ENCODE peak calls at places on chromosomes 4 and X, in six cellular contexts. H is testis, T is prostate gland, Y is gastrocnemius medialis, U is adrenal gland, S is right lobe of liver. J is an unnamed sample.
A peak's percentile ranks its signal among the peaks of the same experiment; 100 is the strongest.

GRCh38 chr4:147790412-147790811 is 58.5 kb downstream of the ARHGAP10 start:
- DNase-seq in U (no peak), S (no peak), T (no peak), Y (no peak), H (no peak), J (no peak)

GRCh38 chr4:39812500-39812899 is 114.6 kb downstream of the UBE2K start:
- DNase-seq in Y (no peak), T (no peak), H (no peak), S (no peak), U (no peak), J (no peak)

GRCh38 chr4:18111100-18111499 is 89.5 kb upstream of the LCORL start:
- DNase-seq in H (no peak), U (no peak), S (no peak), Y (no peak), T (no peak), J (no peak)

GRCh38 chr4:15021301-15021700 is 19.0 kb downstream of the CPEB2 start:
- DNase-seq in U (no peak), H (no peak), Y (no peak), S (no peak), T (no peak), J (no peak)

GRCh38 chr4:76752911-76753494 is 144.9 kb downstream of the SOWAHB start:
- DNase-seq in T (no peak), H (no peak), S (no peak), Y (no peak), U (peak; percentile 62), J (no peak)

GRCh38 chr4:6532102-6532501 is 42.9 kb upstream of the MAN2B2 start:
- DNase-seq in T (no peak), S (no peak), H (no peak), U (no peak), Y (no peak), J (no peak)

GRCh38 chrX:45110494-45110893 is 90.2 kb downstream of the DIPK2B start:
- DNase-seq in H (no peak), S (no peak), Y (no peak), T (no peak), U (no peak), J (no peak)

GRCh38 chrX:71911023-71911730 is 532 bp downstream of the NHSL2 start:
- DNase-seq in T (no peak), U (no peak), S (no peak), H (peak; percentile 25), Y (no peak), J (no peak)

GRCh38 chr4:179586460-179586859 is 2144.2 kb upstream of the AGA start:
- DNase-seq in Y (no peak), T (no peak), S (no peak), U (no peak), H (no peak), J (no peak)

GRCh38 chrX:323721-324628 is 5.4 kb upstream of the GTPBP6 start:
- DNase-seq in U (peak; percentile 76), H (peak; percentile 52), T (no peak), S (peak; percentile 70), Y (peak; percentile 25), J (no peak)

DNA sequence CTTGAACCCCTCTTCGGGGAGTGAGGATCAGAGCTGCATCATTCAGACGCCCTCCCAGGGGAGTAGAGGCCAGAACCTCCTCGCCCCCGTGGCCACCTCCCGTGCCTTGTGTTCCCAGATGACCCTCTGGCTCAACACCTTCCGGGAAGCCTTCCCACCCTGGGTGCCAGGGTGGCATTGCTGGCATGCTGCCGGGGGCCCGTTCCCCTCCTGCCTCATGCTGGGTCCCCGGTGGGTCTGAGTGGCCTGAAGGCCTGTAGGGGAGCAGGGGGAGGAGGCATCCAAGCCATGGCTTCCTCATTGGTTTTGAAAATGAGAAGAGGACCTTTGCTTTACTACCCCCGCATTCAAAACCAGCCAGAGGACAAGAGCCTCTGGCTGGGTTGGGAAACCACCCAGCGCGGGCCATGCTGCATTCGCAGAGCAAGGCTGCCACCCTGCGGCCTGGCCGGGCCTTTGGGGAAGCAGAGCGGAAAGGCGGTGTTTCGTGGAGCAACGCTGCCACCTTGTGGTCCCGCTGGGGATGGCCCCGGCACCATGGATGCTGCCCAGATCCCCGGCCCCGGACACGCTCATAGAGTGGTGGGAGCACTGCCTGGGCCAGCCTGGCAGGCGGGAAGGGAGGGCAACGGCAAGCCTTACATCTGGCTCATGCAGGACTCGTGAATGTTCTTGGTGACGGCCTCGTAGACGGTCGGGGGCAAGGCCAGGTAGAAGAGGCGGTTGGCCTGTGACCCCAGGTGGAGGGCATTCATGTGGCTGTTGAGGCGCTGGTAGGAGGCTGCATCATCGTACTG is 11.9 kb downstream of the G6PD start:
- DNase-seq in T (peak; percentile 75), U (peak; percentile 92), S (peak; percentile 93), Y (peak; percentile 60), H (peak; percentile 85), J (peak; percentile 70)
- TF ChIP-seq POLR2A in T (no peak), U (no peak), S (no peak), Y (no peak), H (no peak), J (no peak)

GRCh38 chrX:43559643-43560042 is 96.5 kb upstream of the MAOA start:
- DNase-seq in Y (no peak), H (peak; percentile 38), T (peak; percentile 33), S (no peak), U (peak; percentile 19), J (peak; percentile 19)
- TF ChIP-seq CTCF in Y (peak; percentile 53), H (peak; percentile 27), T (peak; percentile 36), S (peak; percentile 52), U (peak; percentile 50), J (peak; percentile 37)

GRCh38 chr4:25879991-25880641 is 17.3 kb upstream of the SEL1L3 start:
- DNase-seq in Y (no peak), U (no peak), H (no peak), T (no peak), S (no peak), J (no peak)
- H3K27ac ChIP-seq in Y (no peak overlapping the region), U (no peak overlapping the region), H (no peak overlapping the region), T (no peak overlapping the region), S (no peak overlapping the region), J (no peak overlapping the region)

GRCh38 chrX:81202413-81202794 is 502 bp downstream of the SH3BGRL start:
- DNase-seq in H (no peak), T (no peak), Y (no peak), U (no peak), S (no peak), J (no peak)
- TF ChIP-seq POLR2A in H (no peak), T (no peak), Y (no peak), U (no peak), S (no peak), J (no peak)

GRCh38 chr4:33226133-33226532 is 2506.0 kb downstream of the PCDH7 start:
- DNase-seq in S (no peak), U (no peak), Y (no peak), H (no peak), T (no peak), J (no peak)

GRCh38 chr4:33226783-33227182 is 2506.6 kb downstream of the PCDH7 start:
- DNase-seq in T (no peak), S (no peak), U (no peak), H (no peak), Y (no peak), J (no peak)
- TF ChIP-seq CTCF in T (no peak), S (no peak), U (no peak), H (no peak), Y (no peak), J (no peak)

GRCh38 chr4:8162625-8163024 is 4.0 kb upstream of the ABLIM2 start:
- DNase-seq in T (no peak), H (no peak), Y (no peak), S (no peak), U (no peak), J (no peak)

GRCh38 chr4:8160233-8160560 is 1.6 kb upstream of the ABLIM2 start:
- DNase-seq in T (no peak), H (no peak), Y (no peak), U (no peak), S (no peak), J (no peak)

GRCh38 chr4:8159522-8160232 is 1.1 kb upstream of the ABLIM2 start:
- DNase-seq in U (peak; percentile 49), T (no peak), H (no peak), S (no peak), Y (no peak), J (no peak)

GRCh38 chr4:8158710-8159521 is at the start of gene ABLIM2:
- DNase-seq in U (peak; percentile 98), Y (peak; percentile 97), H (peak; percentile 98), S (peak; percentile 99), T (peak; percentile 96), J (peak; percentile 96)

GRCh38 chr4:8160572-8160971 is 2.0 kb upstream of the ABLIM2 start:
- DNase-seq in Y (no peak), U (no peak), H (no peak), S (no peak), T (no peak), J (no peak)
- H3K27ac ChIP-seq in Y (peak overlapping the region; percentile 85), U (no peak overlapping the region), H (no peak overlapping the region), S (no peak overlapping the region), T (no peak overlapping the region), J (no peak overlapping the region)

DNA sequence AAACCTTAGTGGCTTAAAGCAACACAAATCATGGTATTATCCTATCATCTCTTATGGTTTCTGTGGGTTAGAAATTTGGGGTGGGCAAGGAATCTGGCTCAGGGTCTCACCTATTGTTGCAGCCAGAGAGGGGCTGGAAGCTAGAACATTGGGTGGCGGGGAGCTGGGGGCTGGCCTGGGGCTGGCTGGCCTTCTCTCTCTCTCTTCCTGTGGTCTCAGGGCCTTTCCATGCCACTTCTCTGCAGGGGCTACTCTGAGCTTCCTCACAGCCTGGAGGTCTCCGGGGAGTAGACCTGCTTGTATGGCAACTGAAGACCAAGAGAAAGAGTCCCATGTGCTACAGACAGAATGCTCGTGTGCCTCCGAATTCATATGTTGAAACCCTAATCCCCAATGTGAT is 10.7 kb upstream of the XPNPEP2 start:
- DNase-seq in Y (no peak), T (no peak), S (no peak), H (no peak), U (no peak), J (no peak)
- TF ChIP-seq POLR2A in Y (no peak), T (no peak), S (no peak), H (no peak), U (no peak), J (no peak)

J was measured in tibial nerve.